ENCODE peak calls at places on chromosomes 7 and 10, in seven cellular contexts. One of them, this sample, is unnamed.

GRCh38 chr7:23490357-23491131 is 20.3 kb upstream of the IGF2BP3 start:
- DNase-seq in lower leg skin: no peak
- DNase-seq in GM12864: no peak
- DNase-seq in RWPE2: no peak
- DNase-seq in Peyer's patch: peak
- DNase-seq in transverse colon: peak
- DNase-seq in choroid plexus epithelial cell: peak
- DNase-seq in this sample: peak

GRCh38 chr10:112970036-112970435 is 20.0 kb downstream of the TCF7L2 start:
- DNase-seq in lower leg skin: no peak
- DNase-seq in GM12864: no peak
- DNase-seq in RWPE2: no peak
- DNase-seq in Peyer's patch: no peak
- DNase-seq in transverse colon: no peak
- DNase-seq in choroid plexus epithelial cell: no peak
- DNase-seq in this sample: no peak

GRCh38 chr7:88151119-88151790 is 68.6 kb downstream of the SRI start:
- DNase-seq in lower leg skin: no peak
- DNase-seq in GM12864: no peak
- DNase-seq in RWPE2: no peak
- DNase-seq in Peyer's patch: no peak
- DNase-seq in transverse colon: no peak
- DNase-seq in choroid plexus epithelial cell: no peak
- DNase-seq in this sample: no peak

GRCh38 chr10:87691515-87692070 is 31.9 kb downstream of the PAPSS2 start:
- DNase-seq in lower leg skin: no peak
- DNase-seq in GM12864: no peak
- DNase-seq in RWPE2: no peak
- DNase-seq in Peyer's patch: no peak
- DNase-seq in transverse colon: no peak
- DNase-seq in choroid plexus epithelial cell: no peak
- DNase-seq in this sample: no peak

GRCh38 chr7:69517985-69518731 is 80.1 kb upstream of the AUTS2 start:
- DNase-seq in lower leg skin: peak
- DNase-seq in GM12864: no peak
- DNase-seq in RWPE2: no peak
- DNase-seq in Peyer's patch: no peak
- DNase-seq in transverse colon: no peak
- DNase-seq in choroid plexus epithelial cell: no peak
- DNase-seq in this sample: no peak

GRCh38 chr7:101935521-101936141 is 118.2 kb downstream of the CUX1 start:
- DNase-seq in lower leg skin: no peak
- DNase-seq in GM12864: no peak
- DNase-seq in RWPE2: no peak
- DNase-seq in Peyer's patch: peak
- DNase-seq in transverse colon: peak
- DNase-seq in choroid plexus epithelial cell: no peak
- DNase-seq in this sample: peak

GRCh38 chr7:135386181-135386580 is 123.7 kb downstream of the CNOT4 start:
- DNase-seq in lower leg skin: no peak
- DNase-seq in GM12864: no peak
- DNase-seq in RWPE2: no peak
- DNase-seq in Peyer's patch: no peak
- DNase-seq in transverse colon: no peak
- DNase-seq in choroid plexus epithelial cell: peak
- DNase-seq in this sample: no peak

GRCh38 chr10:93565421-93565820 is 1.0 kb upstream of the FFAR4 start:
- DNase-seq in lower leg skin: no peak
- DNase-seq in GM12864: no peak
- DNase-seq in RWPE2: no peak
- DNase-seq in Peyer's patch: no peak
- DNase-seq in transverse colon: no peak
- DNase-seq in choroid plexus epithelial cell: no peak
- DNase-seq in this sample: no peak

GRCh38 chr7:116836080-116836479 is 26.3 kb upstream of the CAPZA2 start:
- DNase-seq in lower leg skin: no peak
- DNase-seq in GM12864: no peak
- DNase-seq in RWPE2: no peak
- DNase-seq in Peyer's patch: no peak
- DNase-seq in transverse colon: no peak
- DNase-seq in choroid plexus epithelial cell: no peak
- DNase-seq in this sample: no peak

GRCh38 chr7:127393370-127394058 is 1.0 kb upstream of the ZNF800 start:
- DNase-seq in lower leg skin: peak
- DNase-seq in GM12864: no peak
- DNase-seq in RWPE2: no peak
- DNase-seq in Peyer's patch: no peak
- DNase-seq in transverse colon: no peak
- DNase-seq in choroid plexus epithelial cell: peak
- DNase-seq in this sample: no peak

GRCh38 chr7:28602282-28602681 is 190.0 kb downstream of the CREB5 start:
- DNase-seq in lower leg skin: no peak
- DNase-seq in GM12864: no peak
- DNase-seq in RWPE2: no peak
- DNase-seq in Peyer's patch: no peak
- DNase-seq in transverse colon: no peak
- DNase-seq in choroid plexus epithelial cell: no peak
- DNase-seq in this sample: no peak

GRCh38 chr7:129227646-129228578 is 3.1 kb downstream of the AHCYL2 start:
- DNase-seq in lower leg skin: no peak
- DNase-seq in GM12864: no peak
- DNase-seq in RWPE2: no peak
- DNase-seq in Peyer's patch: no peak
- DNase-seq in transverse colon: no peak
- DNase-seq in choroid plexus epithelial cell: no peak
- DNase-seq in this sample: no peak

GRCh38 chr10:86043236-86043635 is 323.4 kb downstream of the GRID1 start:
- DNase-seq in lower leg skin: peak
- DNase-seq in GM12864: no peak
- DNase-seq in RWPE2: no peak
- DNase-seq in Peyer's patch: no peak
- DNase-seq in transverse colon: no peak
- DNase-seq in choroid plexus epithelial cell: no peak
- DNase-seq in this sample: no peak

DNA sequence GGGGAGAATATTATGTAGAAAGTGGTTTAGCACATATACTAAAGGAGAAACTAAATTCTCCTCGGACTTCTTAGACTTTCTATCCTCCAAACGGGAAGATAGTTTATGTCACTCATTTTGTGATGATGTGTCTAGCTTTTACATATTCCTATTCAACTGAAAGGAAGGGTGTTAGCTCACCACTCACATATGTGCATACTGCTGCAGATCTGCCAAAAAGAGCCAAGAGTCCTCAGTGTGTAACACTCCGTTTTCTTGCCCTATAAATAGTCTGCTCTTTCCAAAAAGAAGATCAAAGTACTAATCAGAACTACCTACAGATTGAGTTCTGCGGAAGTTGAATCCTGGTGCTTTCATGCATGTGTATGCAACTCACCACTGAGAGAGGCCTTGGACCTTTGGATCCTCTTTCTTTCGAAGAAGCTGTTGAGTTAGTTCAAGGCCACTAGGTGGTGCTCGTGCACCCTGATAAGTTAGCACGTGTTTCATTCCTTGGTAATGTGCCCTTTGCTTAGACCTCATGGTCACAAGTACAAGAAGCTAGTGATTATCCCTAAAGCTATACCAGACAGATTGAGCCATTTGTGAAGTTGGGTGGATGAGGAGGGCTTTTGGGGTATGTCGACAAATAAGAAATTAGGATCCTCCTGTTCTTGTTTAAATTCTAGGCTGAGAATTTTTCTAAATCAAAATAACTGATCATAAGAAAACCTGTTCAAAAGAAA is 14.1 kb downstream of the YAE1 start:
- DNase-seq in lower leg skin: peak
- DNase-seq in GM12864: peak
- DNase-seq in RWPE2: no peak
- DNase-seq in Peyer's patch: peak
- DNase-seq in transverse colon: peak
- DNase-seq in choroid plexus epithelial cell: peak
- DNase-seq in this sample: peak
- TF ChIP-seq CTCF in lower leg skin: no peak
- TF ChIP-seq CTCF in GM12864: peak
- TF ChIP-seq CTCF in RWPE2: peak
- TF ChIP-seq CTCF in Peyer's patch: peak
- TF ChIP-seq CTCF in transverse colon: peak
- TF ChIP-seq CTCF in choroid plexus epithelial cell: peak
- TF ChIP-seq CTCF in this sample: peak

GRCh38 chr7:47634273-47634672 is 52.4 kb upstream of the TNS3 start:
- DNase-seq in lower leg skin: no peak
- DNase-seq in GM12864: no peak
- DNase-seq in RWPE2: no peak
- DNase-seq in Peyer's patch: no peak
- DNase-seq in transverse colon: no peak
- DNase-seq in choroid plexus epithelial cell: no peak
- DNase-seq in this sample: peak

GRCh38 chr7:47633134-47633533 is 51.2 kb upstream of the TNS3 start:
- DNase-seq in lower leg skin: no peak
- DNase-seq in GM12864: no peak
- DNase-seq in RWPE2: no peak
- DNase-seq in Peyer's patch: no peak
- DNase-seq in transverse colon: no peak
- DNase-seq in choroid plexus epithelial cell: no peak
- DNase-seq in this sample: no peak

GRCh38 chr7:47636111-47636692 is 54.3 kb upstream of the TNS3 start:
- DNase-seq in lower leg skin: no peak
- DNase-seq in GM12864: no peak
- DNase-seq in RWPE2: no peak
- DNase-seq in Peyer's patch: no peak
- DNase-seq in transverse colon: no peak
- DNase-seq in choroid plexus epithelial cell: no peak
- DNase-seq in this sample: no peak

GRCh38 chr7:47636693-47637175 is 54.8 kb upstream of the TNS3 start:
- DNase-seq in lower leg skin: no peak
- DNase-seq in GM12864: no peak
- DNase-seq in RWPE2: no peak
- DNase-seq in Peyer's patch: no peak
- DNase-seq in transverse colon: no peak
- DNase-seq in choroid plexus epithelial cell: no peak
- DNase-seq in this sample: no peak

DNA sequence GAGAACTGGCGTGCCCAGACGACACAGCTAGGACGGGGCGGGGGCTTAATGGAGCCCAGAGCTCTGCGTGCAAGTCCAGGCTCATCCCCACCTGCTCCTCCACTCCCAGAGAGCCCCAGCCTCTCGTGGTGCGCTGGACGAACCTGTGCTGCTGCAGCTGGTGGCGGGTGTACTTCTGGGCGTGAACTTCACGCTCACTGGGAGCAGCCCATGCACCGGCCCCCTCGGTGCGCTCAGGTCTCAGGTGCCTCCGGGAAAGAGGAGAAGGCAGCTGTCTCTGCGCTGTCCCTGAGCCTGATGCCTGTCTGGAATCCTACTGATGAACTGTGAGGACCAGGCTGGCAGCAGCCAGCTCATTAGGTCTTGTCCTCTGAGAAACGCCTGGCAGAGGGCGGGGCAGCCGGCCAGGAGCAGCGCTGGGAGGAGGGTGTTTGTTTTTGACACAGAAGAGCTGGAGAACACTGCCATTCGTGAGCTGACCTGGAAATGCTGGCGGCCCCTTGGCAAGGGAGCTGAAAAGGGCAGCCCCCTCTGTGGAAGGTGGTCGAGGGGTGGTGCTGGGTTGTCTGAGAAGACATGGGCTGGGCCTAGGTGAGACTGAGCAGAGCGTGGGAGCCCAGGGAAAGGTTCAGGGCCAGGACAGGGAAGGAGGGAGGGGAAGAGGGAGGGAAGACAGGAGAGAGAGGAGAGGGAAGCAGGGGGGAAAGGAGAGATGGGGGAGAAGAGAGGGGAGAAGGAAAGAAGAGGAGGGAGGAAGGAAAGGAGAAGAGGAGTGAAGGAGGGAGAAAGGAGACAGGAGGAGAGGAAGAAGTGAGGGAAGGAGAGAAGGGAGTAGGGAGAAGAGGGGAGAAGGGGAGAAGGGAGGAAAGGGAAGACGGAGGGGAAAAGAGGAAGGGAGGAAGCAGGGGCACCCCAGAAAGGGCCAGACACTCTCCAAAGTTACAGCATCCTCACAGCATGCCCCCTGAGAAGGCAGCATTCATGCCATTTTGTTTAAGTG is 53.5 kb upstream of the TNS3 start:
- DNase-seq in lower leg skin: no peak
- DNase-seq in GM12864: no peak
- DNase-seq in RWPE2: peak
- DNase-seq in Peyer's patch: peak
- DNase-seq in transverse colon: peak
- DNase-seq in choroid plexus epithelial cell: no peak
- DNase-seq in this sample: peak
- H3K4me3 ChIP-seq in lower leg skin: no peak
- H3K4me3 ChIP-seq in GM12864: no peak
- H3K4me3 ChIP-seq in RWPE2: peak
- H3K4me3 ChIP-seq in Peyer's patch: no peak
- H3K4me3 ChIP-seq in transverse colon: peak
- H3K4me3 ChIP-seq in choroid plexus epithelial cell: no peak
- H3K4me3 ChIP-seq in this sample: no peak

GRCh38 chr7:37916017-37916672 is 472 bp downstream of the SFRP4 start:
- DNase-seq in lower leg skin: no peak
- DNase-seq in GM12864: no peak
- DNase-seq in RWPE2: no peak
- DNase-seq in Peyer's patch: peak
- DNase-seq in transverse colon: peak
- DNase-seq in choroid plexus epithelial cell: no peak
- DNase-seq in this sample: peak
- TF ChIP-seq CTCF in lower leg skin: no peak
- TF ChIP-seq CTCF in GM12864: no peak
- TF ChIP-seq CTCF in RWPE2: no peak
- TF ChIP-seq CTCF in Peyer's patch: no peak
- TF ChIP-seq CTCF in transverse colon: no peak
- TF ChIP-seq CTCF in choroid plexus epithelial cell: no peak
- TF ChIP-seq CTCF in this sample: no peak

DNA sequence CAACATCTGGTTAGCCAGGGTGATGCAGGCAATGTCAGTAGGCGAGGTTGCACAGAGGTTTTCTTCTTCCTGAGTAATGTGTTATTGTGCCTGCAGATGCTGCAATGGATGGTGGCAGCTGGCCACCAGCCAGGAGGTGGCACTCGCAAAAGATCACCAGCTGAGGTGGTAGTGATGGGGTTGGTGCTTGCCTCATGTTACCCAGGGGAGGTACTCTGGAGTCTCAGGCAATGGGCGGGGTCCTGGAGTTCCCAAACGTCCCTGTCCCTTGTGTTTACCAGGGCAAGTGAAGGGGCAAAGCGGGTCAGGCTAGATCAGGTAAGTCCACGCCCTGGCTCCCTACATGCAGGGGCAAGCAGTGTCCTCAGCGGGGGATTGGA is 21.1 kb downstream of the CLRN3 start:
- DNase-seq in lower leg skin: peak
- DNase-seq in GM12864: no peak
- DNase-seq in RWPE2: no peak
- DNase-seq in Peyer's patch: peak
- DNase-seq in transverse colon: no peak
- DNase-seq in choroid plexus epithelial cell: no peak
- DNase-seq in this sample: no peak
- H3K4me3 ChIP-seq in lower leg skin: no peak
- H3K4me3 ChIP-seq in GM12864: no peak
- H3K4me3 ChIP-seq in RWPE2: no peak
- H3K4me3 ChIP-seq in Peyer's patch: no peak
- H3K4me3 ChIP-seq in transverse colon: no peak
- H3K4me3 ChIP-seq in choroid plexus epithelial cell: no peak
- H3K4me3 ChIP-seq in this sample: no peak

DNA sequence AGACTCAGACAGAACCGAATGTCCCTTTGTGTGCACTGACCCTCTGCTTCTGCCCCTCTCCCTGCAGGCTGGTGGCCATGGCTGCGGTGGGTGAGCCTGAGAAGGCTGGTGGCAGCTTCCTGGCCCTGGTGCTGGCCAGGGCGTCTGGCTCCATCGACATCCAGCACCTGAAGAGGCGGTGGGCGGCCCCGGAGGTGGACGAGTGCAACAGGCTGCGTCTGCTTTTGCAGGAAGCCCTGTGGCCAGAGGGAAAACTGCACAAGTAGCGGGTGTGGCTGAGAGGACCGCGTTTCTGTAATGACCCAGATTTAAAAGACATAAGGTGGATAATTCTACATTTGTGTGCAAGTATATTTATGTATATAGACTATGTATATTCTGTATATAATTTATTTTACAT is 89.2 kb downstream of the DYNC2I1 start:
- DNase-seq in lower leg skin: no peak
- DNase-seq in GM12864: no peak
- DNase-seq in RWPE2: no peak
- DNase-seq in Peyer's patch: no peak
- DNase-seq in transverse colon: no peak
- DNase-seq in choroid plexus epithelial cell: no peak
- DNase-seq in this sample: no peak
- TF ChIP-seq CTCF in lower leg skin: no peak
- TF ChIP-seq CTCF in GM12864: no peak
- TF ChIP-seq CTCF in RWPE2: no peak
- TF ChIP-seq CTCF in Peyer's patch: no peak
- TF ChIP-seq CTCF in transverse colon: no peak
- TF ChIP-seq CTCF in choroid plexus epithelial cell: no peak
- TF ChIP-seq CTCF in this sample: no peak